ENCODE peak calls at places on chromosome 3, in five cellular contexts. U, D, Y, R and C are unnamed samples.

GRCh38 chr3:56389213-56389830 is 78.9 kb downstream of the ERC2 start:
- DNase-seq in U (no peak), D (no peak), Y (no peak), R (no peak), C (no peak)

GRCh38 chr3:109353057-109353456 is 15.7 kb upstream of the DPPA4 start:
- DNase-seq in U (no peak), D (no peak), Y (no peak), R (no peak), C (no peak)

GRCh38 chr3:113747719-113748046 is 848 bp downstream of the ATP6V1A start:
- DNase-seq in U (peak), D (no peak), Y (no peak), R (no peak), C (no peak)

GRCh38 chr3:149658444-149659172 is 783 bp upstream of the WWTR1 start:
- DNase-seq in U (no peak), D (peak), Y (peak), R (no peak), C (no peak)

GRCh38 chr3:17806201-17806600 is 63.8 kb upstream of the TBC1D5 start:
- DNase-seq in U (no peak), D (no peak), Y (no peak), R (peak), C (no peak)

GRCh38 chr3:173586176-173586575 is 188.6 kb downstream of the NLGN1 start:
- DNase-seq in U (no peak), D (no peak), Y (no peak), R (no peak), C (no peak)

GRCh38 chr3:33957176-33957575 is 158.7 kb downstream of the PDCD6IP start:
- DNase-seq in U (no peak), D (no peak), Y (no peak), R (no peak), C (no peak)

GRCh38 chr3:42875325-42876151 is at the start of gene CYP8B1:
- DNase-seq in U (no peak), D (no peak), Y (no peak), R (no peak), C (no peak)

GRCh38 chr3:78893161-78893560 is 874.6 kb downstream of the ROBO1 start:
- DNase-seq in U (no peak), D (no peak), Y (no peak), R (no peak), C (no peak)

GRCh38 chr3:183265713-183266417 is 12.8 kb downstream of the B3GNT5 start:
- DNase-seq in U (peak), D (no peak), Y (no peak), R (no peak), C (no peak)

GRCh38 chr3:71006810-71007785 is 576.4 kb downstream of the FOXP1 start:
- DNase-seq in U (no peak), D (no peak), Y (peak), R (no peak), C (no peak)

GRCh38 chr3:71252466-71252865 is 331.1 kb downstream of the FOXP1 start:
- DNase-seq in U (no peak), D (no peak), Y (no peak), R (peak), C (no peak)

GRCh38 chr3:126464093-126464492 is 11.6 kb downstream of the ZXDC start:
- DNase-seq in U (no peak), D (no peak), Y (no peak), R (no peak), C (no peak)

GRCh38 chr3:160193644-160194192 is 31.5 kb upstream of the C3orf80 start:
- DNase-seq in U (no peak), D (no peak), Y (no peak), R (no peak), C (no peak)

GRCh38 chr3:134473868-134474546 is 11.8 kb downstream of the ANAPC13 start:
- DNase-seq in U (peak), D (no peak), Y (peak), R (peak), C (peak)

GRCh38 chr3:197592361-197593045 is 36.7 kb upstream of the BDH1 start:
- DNase-seq in U (no peak), D (no peak), Y (no peak), R (no peak), C (no peak)

GRCh38 chr3:55409802-55410201 is 77.3 kb downstream of the WNT5A start:
- DNase-seq in U (no peak), D (no peak), Y (no peak), R (no peak), C (no peak)

GRCh38 chr3:16437640-16438039 is 75.9 kb downstream of the RFTN1 start:
- DNase-seq in U (no peak), D (no peak), Y (no peak), R (no peak), C (no peak)

GRCh38 chr3:35737080-35737479 is 97.8 kb downstream of the ARPP21 start:
- DNase-seq in U (no peak), D (no peak), Y (no peak), R (no peak), C (no peak)

GRCh38 chr3:56683122-56683817 is at the start of gene TASOR:
- DNase-seq in U (peak), D (peak), Y (peak), R (peak), C (peak)

GRCh38 chr3:155382396-155383042 is 89.0 kb upstream of the STRIT1 start:
- DNase-seq in U (no peak), D (peak), Y (peak), R (no peak), C (no peak)

GRCh38 chr3:28716939-28717338 is 368.3 kb upstream of the AZI2 start:
- DNase-seq in U (no peak), D (no peak), Y (no peak), R (no peak), C (no peak)

GRCh38 chr3:53155763-53156162 is 5.2 kb upstream of the PRKCD start:
- DNase-seq in U (no peak), D (no peak), Y (no peak), R (no peak), C (no peak)

GRCh38 chr3:156787926-156788663 is 38.1 kb upstream of the LEKR1 start:
- DNase-seq in U (no peak), D (no peak), Y (no peak), R (no peak), C (no peak)

GRCh38 chr3:42148086-42148842 is 57.1 kb downstream of the TRAK1 start:
- DNase-seq in U (no peak), D (no peak), Y (no peak), R (no peak), C (no peak)

GRCh38 chr3:52385157-52385556 is 59.7 kb downstream of the SEMA3G start:
- DNase-seq in U (no peak), D (no peak), Y (no peak), R (no peak), C (no peak)

GRCh38 chr3:108184824-108185223 is 37.4 kb downstream of the IFT57 start:
- DNase-seq in U (no peak), D (no peak), Y (no peak), R (no peak), C (no peak)